ENCODE peak calls at places on chromosomes 16 and 17, in seven cellular contexts. V is body of pancreas, S is T-helper 2 cell, I is NB4, P is naive B cell, Q is AG04449, M is ecto neural progenitor cell. W is an unnamed sample.
A peak's percentile ranks its signal among the peaks of the same experiment; 100 is the strongest.

GRCh38 chr17:67157732-67158639 is 87.0 kb downstream of the HELZ start:
- DNase-seq in V (no peak), S (no peak), I (peak; percentile 61), P (no peak), Q (no peak), M (no peak), W (peak; percentile 17)

GRCh38 chr17:49616546-49617205 is 41.0 kb downstream of the NXPH3 start:
- DNase-seq in V (peak; percentile 62), S (no peak), I (no peak), P (no peak), Q (no peak), M (no peak), W (no peak)

GRCh38 chr16:88365244-88365865 is 17.4 kb upstream of the ZNF469 start:
- DNase-seq in V (no peak), S (no peak), I (no peak), P (no peak), Q (no peak), M (no peak), W (no peak)

GRCh38 chr17:38558751-38559024 is 47.1 kb downstream of the SRCIN1 start:
- DNase-seq in V (no peak), S (no peak), I (no peak), P (no peak), Q (no peak), M (no peak), W (no peak)

GRCh38 chr16:26598061-26598460 is 468.7 kb upstream of the C16orf82 start:
- DNase-seq in V (no peak), S (peak; percentile 13), I (peak; percentile 6), P (no peak), Q (no peak), M (no peak), W (no peak)

GRCh38 chr17:36592316-36592710 is 634 bp downstream of the DHRS11 start:
- DNase-seq in V (peak; percentile 43), S (no peak), I (peak; percentile 49), P (no peak), Q (no peak), M (peak; percentile 78), W (no peak)

GRCh38 chr17:67557052-67557845 is 160.5 kb upstream of the NOL11 start:
- DNase-seq in V (no peak), S (no peak), I (no peak), P (no peak), Q (no peak), M (no peak), W (no peak)

GRCh38 chr16:86579268-86580062 is 1.1 kb downstream of the FOXL1 start:
- DNase-seq in V (no peak), S (no peak), I (no peak), P (no peak), Q (no peak), M (no peak), W (no peak)

GRCh38 chr17:64009571-64010402 is 10.6 kb downstream of the ICAM2 start:
- DNase-seq in V (no peak), S (no peak), I (no peak), P (no peak), Q (no peak), M (no peak), W (no peak)

GRCh38 chr17:21538615-21539014 is 153.7 kb upstream of the KCNJ18 start:
- DNase-seq in V (no peak), S (no peak), I (no peak), P (no peak), Q (no peak), M (no peak), W (no peak)

GRCh38 chr17:50363217-50364060 is 9.5 kb downstream of the MRPL27 start:
- DNase-seq in V (no peak), S (no peak), I (peak; percentile 30), P (no peak), Q (no peak), M (peak; percentile 94), W (no peak)

GRCh38 chr17:37413875-37414519 is 7.3 kb downstream of the TADA2A start:
- DNase-seq in V (no peak), S (no peak), I (no peak), P (no peak), Q (no peak), M (no peak), W (no peak)

GRCh38 chr16:65094009-65094408 is 27.9 kb downstream of the CDH11 start:
- DNase-seq in V (no peak), S (no peak), I (no peak), P (no peak), Q (no peak), M (no peak), W (no peak)

GRCh38 chr16:75566889-75567255 is 693 bp downstream of the GABARAPL2 start:
- DNase-seq in V (peak; percentile 18), S (peak; percentile 3), I (peak; percentile 35), P (no peak), Q (no peak), M (no peak), W (no peak)

GRCh38 chr16:1514507-1514906 is 19.0 kb upstream of the TMEM204 start:
- DNase-seq in V (no peak), S (no peak), I (no peak), P (no peak), Q (no peak), M (no peak), W (no peak)

GRCh38 chr16:11239644-11240632 is 16.1 kb downstream of the SOCS1 start:
- DNase-seq in V (no peak), S (no peak), I (no peak), P (no peak), Q (no peak), M (no peak), W (no peak)

GRCh38 chr17:45146616-45147101 is 1.6 kb upstream of the HEXIM1 start:
- DNase-seq in V (peak; percentile 49), S (no peak), I (no peak), P (no peak), Q (no peak), M (no peak), W (no peak)

GRCh38 chr16:49467540-49468372 is 94.2 kb downstream of the C16orf78 start:
- DNase-seq in V (no peak), S (no peak), I (no peak), P (no peak), Q (no peak), M (no peak), W (no peak)

GRCh38 chr16:893360-893759 is 77.4 kb downstream of the LMF1 start:
- DNase-seq in V (no peak), S (no peak), I (peak; percentile 18), P (no peak), Q (no peak), M (no peak), W (no peak)

GRCh38 chr17:72049914-72050313 is 70.9 kb upstream of the SOX9 start:
- DNase-seq in V (no peak), S (no peak), I (no peak), P (no peak), Q (no peak), M (no peak), W (no peak)

GRCh38 chr16:87686697-87687570 is 78.9 kb downstream of the KLHDC4 start:
- DNase-seq in V (no peak), S (no peak), I (peak; percentile 53), P (no peak), Q (no peak), M (no peak), W (no peak)

GRCh38 chr16:53872248-53873221 is 168.6 kb downstream of the FTO start:
- DNase-seq in V (no peak), S (no peak), I (no peak), P (no peak), Q (peak; percentile 79), M (no peak), W (no peak)

GRCh38 chr17:63222655-63223054 is 223.5 kb downstream of the CYB561 start:
- DNase-seq in V (no peak), S (no peak), I (peak; percentile 3), P (no peak), Q (no peak), M (no peak), W (no peak)

GRCh38 chr17:19238167-19238505 is 970 bp downstream of the EPN2 start:
- DNase-seq in V (peak; percentile 62), S (no peak), I (no peak), P (peak; percentile 9), Q (no peak), M (peak; percentile 72), W (peak; percentile 35)

GRCh38 chr16:75068075-75068474 is 48.5 kb downstream of the LDHD start:
- DNase-seq in V (no peak), S (no peak), I (no peak), P (no peak), Q (no peak), M (no peak), W (no peak)

GRCh38 chr16:89575247-89576172 is at the start of gene CPNE7:
- DNase-seq in V (no peak), S (no peak), I (no peak), P (no peak), Q (no peak), M (no peak), W (peak; percentile 71)

GRCh38 chr17:9240659-9241370 is 219.5 kb downstream of the NTN1 start:
- DNase-seq in V (peak; percentile 77), S (no peak), I (no peak), P (no peak), Q (no peak), M (peak; percentile 71), W (no peak)

GRCh38 chr17:28705074-28705659 is 6.5 kb downstream of the PROCA1 start:
- DNase-seq in V (no peak), S (no peak), I (no peak), P (no peak), Q (no peak), M (no peak), W (no peak)

GRCh38 chr16:20612551-20613470 is 36.6 kb upstream of the ACSM2B start:
- DNase-seq in V (peak; percentile 77), S (no peak), I (no peak), P (no peak), Q (no peak), M (no peak), W (no peak)

GRCh38 chr16:58114827-58115825 is 14.1 kb downstream of the CFAP20 start:
- DNase-seq in V (no peak), S (no peak), I (no peak), P (no peak), Q (no peak), M (no peak), W (no peak)

GRCh38 chr17:19361975-19362292 is 589 bp downstream of the B9D1 start:
- DNase-seq in V (no peak), S (no peak), I (no peak), P (no peak), Q (no peak), M (no peak), W (no peak)

GRCh38 chr17:56125830-56126819 is 27.1 kb upstream of the ANKFN1 start:
- DNase-seq in V (peak; percentile 20), S (no peak), I (peak; percentile 71), P (no peak), Q (peak; percentile 47), M (peak; percentile 59), W (no peak)

GRCh38 chr16:2520784-2521577 is 810 bp downstream of the AMDHD2 start:
- DNase-seq in V (peak; percentile 23), S (peak; percentile 18), I (peak; percentile 64), P (peak; percentile 91), Q (no peak), M (no peak), W (peak; percentile 58)

GRCh38 chr17:78272181-78272913 is 40.9 kb downstream of the TMEM235 start:
- DNase-seq in V (peak; percentile 75), S (no peak), I (no peak), P (peak; percentile 74), Q (no peak), M (peak; percentile 74), W (no peak)

W was measured in GM10248.